ENCODE peak calls at places on chromosome 17, in four cellular contexts. One of them, this sample, is unnamed.
A peak's percentile ranks its signal among the peaks of the same experiment; 100 is the strongest.

GRCh38 chr17:66860204-66860603 is 25.3 kb downstream of the CACNG5 start:
- DNase-seq in neural progenitor cell: no peak
- DNase-seq in heart right ventricle: no peak
- DNase-seq in dorsolateral prefrontal cortex: no peak
- DNase-seq in this sample: no peak

GRCh38 chr17:42475853-42476252 is 17.2 kb downstream of the ATP6V0A1 start:
- DNase-seq in neural progenitor cell: no peak
- DNase-seq in heart right ventricle: no peak
- DNase-seq in dorsolateral prefrontal cortex: no peak
- DNase-seq in this sample: no peak

GRCh38 chr17:75909051-75909811 is 4.5 kb upstream of the MRPL38 start:
- DNase-seq in neural progenitor cell: no peak
- DNase-seq in heart right ventricle: no peak
- DNase-seq in dorsolateral prefrontal cortex: no peak
- DNase-seq in this sample: no peak

GRCh38 chr17:17518951-17519350 is 22.8 kb upstream of the RASD1 start:
- DNase-seq in neural progenitor cell: no peak
- DNase-seq in heart right ventricle: no peak
- DNase-seq in dorsolateral prefrontal cortex: no peak
- DNase-seq in this sample: no peak

GRCh38 chr17:77365584-77366186 is 224.9 kb downstream of the SEC14L1 start:
- DNase-seq in neural progenitor cell: no peak
- DNase-seq in heart right ventricle: peak; percentile 59
- DNase-seq in dorsolateral prefrontal cortex: no peak
- DNase-seq in this sample: peak; percentile 67

GRCh38 chr17:75289832-75290337 is 652 bp upstream of the SLC25A19 start:
- DNase-seq in neural progenitor cell: no peak
- DNase-seq in heart right ventricle: peak; percentile 53
- DNase-seq in dorsolateral prefrontal cortex: no peak
- DNase-seq in this sample: no peak

GRCh38 chr17:60652484-60653247 is 25.0 kb upstream of the BCAS3 start:
- DNase-seq in neural progenitor cell: no peak
- DNase-seq in heart right ventricle: no peak
- DNase-seq in dorsolateral prefrontal cortex: no peak
- DNase-seq in this sample: no peak

GRCh38 chr17:4537451-4538235 is 17.5 kb downstream of the MYBBP1A start:
- DNase-seq in neural progenitor cell: no peak
- DNase-seq in heart right ventricle: no peak
- DNase-seq in dorsolateral prefrontal cortex: peak; percentile 87
- DNase-seq in this sample: no peak

GRCh38 chr17:75749545-75750389 is 15.2 kb downstream of the GALK1 start:
- DNase-seq in neural progenitor cell: peak; percentile 89
- DNase-seq in heart right ventricle: peak; percentile 86
- DNase-seq in dorsolateral prefrontal cortex: peak; percentile 91
- DNase-seq in this sample: peak; percentile 98

GRCh38 chr17:5584971-5585794 is 874 bp upstream of the NLRP1 start:
- DNase-seq in neural progenitor cell: no peak
- DNase-seq in heart right ventricle: no peak
- DNase-seq in dorsolateral prefrontal cortex: no peak
- DNase-seq in this sample: no peak

GRCh38 chr17:37365589-37365988 is 10.2 kb upstream of the C17orf78 start:
- DNase-seq in neural progenitor cell: no peak
- DNase-seq in heart right ventricle: no peak
- DNase-seq in dorsolateral prefrontal cortex: no peak
- DNase-seq in this sample: no peak

GRCh38 chr17:45578516-45579455 is 88.3 kb upstream of the PLEKHM1 start:
- DNase-seq in neural progenitor cell: no peak
- DNase-seq in heart right ventricle: no peak
- DNase-seq in dorsolateral prefrontal cortex: no peak
- DNase-seq in this sample: peak; percentile 46

GRCh38 chr17:65551641-65552040 is 9.8 kb downstream of the AXIN2 start:
- DNase-seq in neural progenitor cell: no peak
- DNase-seq in heart right ventricle: no peak
- DNase-seq in dorsolateral prefrontal cortex: no peak
- DNase-seq in this sample: no peak

GRCh38 chr17:35540589-35541404 is 3.3 kb upstream of the SLFN12L start:
- DNase-seq in neural progenitor cell: no peak
- DNase-seq in heart right ventricle: peak; percentile 35
- DNase-seq in dorsolateral prefrontal cortex: no peak
- DNase-seq in this sample: no peak

GRCh38 chr17:78415821-78416301 is 37.4 kb downstream of the PGS1 start:
- DNase-seq in neural progenitor cell: no peak
- DNase-seq in heart right ventricle: no peak
- DNase-seq in dorsolateral prefrontal cortex: no peak
- DNase-seq in this sample: no peak

GRCh38 chr17:47969975-47970724 is 763 bp upstream of the CDK5RAP3 start:
- DNase-seq in neural progenitor cell: no peak
- DNase-seq in heart right ventricle: no peak
- DNase-seq in dorsolateral prefrontal cortex: no peak
- DNase-seq in this sample: no peak

GRCh38 chr17:66549312-66549705 is 246.9 kb downstream of the PRKCA start:
- DNase-seq in neural progenitor cell: no peak
- DNase-seq in heart right ventricle: no peak
- DNase-seq in dorsolateral prefrontal cortex: no peak
- DNase-seq in this sample: peak; percentile 81

GRCh38 chr17:20315821-20316220 is 151.5 kb downstream of the LGALS9B start:
- DNase-seq in neural progenitor cell: no peak
- DNase-seq in heart right ventricle: no peak
- DNase-seq in dorsolateral prefrontal cortex: no peak
- DNase-seq in this sample: no peak

GRCh38 chr17:56817066-56817465 is 16.7 kb downstream of the C17orf67 start:
- DNase-seq in neural progenitor cell: no peak
- DNase-seq in heart right ventricle: no peak
- DNase-seq in dorsolateral prefrontal cortex: no peak
- DNase-seq in this sample: no peak

GRCh38 chr17:79622201-79622601 is 11.3 kb upstream of the RBFOX3 start:
- DNase-seq in neural progenitor cell: no peak
- DNase-seq in heart right ventricle: peak; percentile 2
- DNase-seq in dorsolateral prefrontal cortex: peak; percentile 30
- DNase-seq in this sample: no peak

GRCh38 chr17:57004944-57005579 is 27.1 kb downstream of the SCPEP1 start:
- DNase-seq in neural progenitor cell: peak; percentile 49
- DNase-seq in heart right ventricle: no peak
- DNase-seq in dorsolateral prefrontal cortex: no peak
- DNase-seq in this sample: peak; percentile 67

GRCh38 chr17:45221997-45222272 is 250 bp downstream of the FMNL1 start:
- DNase-seq in neural progenitor cell: peak; percentile 55
- DNase-seq in heart right ventricle: no peak
- DNase-seq in dorsolateral prefrontal cortex: no peak
- DNase-seq in this sample: no peak

GRCh38 chr17:49351572-49352140 is 10.4 kb downstream of the ZNF652 start:
- DNase-seq in neural progenitor cell: no peak
- DNase-seq in heart right ventricle: no peak
- DNase-seq in dorsolateral prefrontal cortex: no peak
- DNase-seq in this sample: no peak

GRCh38 chr17:15411556-15412198 is 55.7 kb downstream of the CDRT4 start:
- DNase-seq in neural progenitor cell: no peak
- DNase-seq in heart right ventricle: no peak
- DNase-seq in dorsolateral prefrontal cortex: no peak
- DNase-seq in this sample: no peak

GRCh38 chr17:51805220-51805619 is 353.3 kb downstream of the CA10 start:
- DNase-seq in neural progenitor cell: no peak
- DNase-seq in heart right ventricle: no peak
- DNase-seq in dorsolateral prefrontal cortex: no peak
- DNase-seq in this sample: no peak

GRCh38 chr17:29401237-29401636 is 11.1 kb downstream of the TAOK1 start:
- DNase-seq in neural progenitor cell: no peak
- DNase-seq in heart right ventricle: no peak
- DNase-seq in dorsolateral prefrontal cortex: no peak
- DNase-seq in this sample: no peak

GRCh38 chr17:81002409-81003361 is 11.0 kb downstream of the CHMP6 start:
- DNase-seq in neural progenitor cell: no peak
- DNase-seq in heart right ventricle: peak; percentile 74
- DNase-seq in dorsolateral prefrontal cortex: no peak
- DNase-seq in this sample: no peak

GRCh38 chr17:4626734-4627256 is 14.7 kb downstream of the ALOX15 start:
- DNase-seq in neural progenitor cell: no peak
- DNase-seq in heart right ventricle: no peak
- DNase-seq in dorsolateral prefrontal cortex: no peak
- DNase-seq in this sample: no peak

GRCh38 chr17:57803026-57803425 is 46.8 kb downstream of the MRPS23 start:
- DNase-seq in neural progenitor cell: peak; percentile 70
- DNase-seq in heart right ventricle: no peak
- DNase-seq in dorsolateral prefrontal cortex: no peak
- DNase-seq in this sample: peak; percentile 56

GRCh38 chr17:37168731-37169353 is 206.9 kb upstream of the C17orf78 start:
- DNase-seq in neural progenitor cell: no peak
- DNase-seq in heart right ventricle: no peak
- DNase-seq in dorsolateral prefrontal cortex: no peak
- DNase-seq in this sample: no peak

GRCh38 chr17:31073411-31073810 is 21.4 kb upstream of the NF1 start:
- DNase-seq in neural progenitor cell: no peak
- DNase-seq in heart right ventricle: no peak
- DNase-seq in dorsolateral prefrontal cortex: no peak
- DNase-seq in this sample: no peak

GRCh38 chr17:58557981-58558380 is 43.5 kb upstream of the MTMR4 start:
- DNase-seq in neural progenitor cell: no peak
- DNase-seq in heart right ventricle: no peak
- DNase-seq in dorsolateral prefrontal cortex: no peak
- DNase-seq in this sample: no peak

GRCh38 chr17:15306406-15306970 is 34.9 kb downstream of the TEKT3 start:
- DNase-seq in neural progenitor cell: no peak
- DNase-seq in heart right ventricle: no peak
- DNase-seq in dorsolateral prefrontal cortex: no peak
- DNase-seq in this sample: no peak

GRCh38 chr17:41308918-41309359 is at the start of gene KRTAP16-1:
- DNase-seq in neural progenitor cell: no peak
- DNase-seq in heart right ventricle: no peak
- DNase-seq in dorsolateral prefrontal cortex: no peak
- DNase-seq in this sample: no peak
- H3K4me3 ChIP-seq in neural progenitor cell: no peak within 1 kb of the TSS
- H3K4me3 ChIP-seq in heart right ventricle: no peak within 1 kb of the TSS
- H3K4me3 ChIP-seq in dorsolateral prefrontal cortex: no peak within 1 kb of the TSS
- H3K4me3 ChIP-seq in this sample: no peak within 1 kb of the TSS

GRCh38 chr17:7882629-7883028 is 6.0 kb upstream of the CHD3 start:
- DNase-seq in neural progenitor cell: no peak
- DNase-seq in heart right ventricle: no peak
- DNase-seq in dorsolateral prefrontal cortex: no peak
- DNase-seq in this sample: peak; percentile 40
- H3K4me3 ChIP-seq in neural progenitor cell: no peak overlapping the region
- H3K4me3 ChIP-seq in heart right ventricle: no peak overlapping the region
- H3K4me3 ChIP-seq in dorsolateral prefrontal cortex: no peak overlapping the region
- H3K4me3 ChIP-seq in this sample: peak overlapping the region; percentile 73

GRCh38 chr17:1644493-1645206 is 882 bp downstream of the SCARF1 start:
- DNase-seq in neural progenitor cell: no peak
- DNase-seq in heart right ventricle: peak; percentile 49
- DNase-seq in dorsolateral prefrontal cortex: no peak
- DNase-seq in this sample: peak; percentile 64
- H3K4me3 ChIP-seq in neural progenitor cell: no peak overlapping the region
- H3K4me3 ChIP-seq in heart right ventricle: peak overlapping the region; percentile 62
- H3K4me3 ChIP-seq in dorsolateral prefrontal cortex: peak overlapping the region; percentile 58
- H3K4me3 ChIP-seq in this sample: no peak overlapping the region

GRCh38 chr17:61815863-61816523 is 47.3 kb downstream of the BRIP1 start:
- DNase-seq in neural progenitor cell: no peak
- DNase-seq in heart right ventricle: no peak
- DNase-seq in dorsolateral prefrontal cortex: no peak
- DNase-seq in this sample: peak; percentile 47
- H3K4me3 ChIP-seq in neural progenitor cell: no peak overlapping the region
- H3K4me3 ChIP-seq in heart right ventricle: no peak overlapping the region
- H3K4me3 ChIP-seq in dorsolateral prefrontal cortex: no peak overlapping the region
- H3K4me3 ChIP-seq in this sample: peak overlapping the region; percentile 14

DNA sequence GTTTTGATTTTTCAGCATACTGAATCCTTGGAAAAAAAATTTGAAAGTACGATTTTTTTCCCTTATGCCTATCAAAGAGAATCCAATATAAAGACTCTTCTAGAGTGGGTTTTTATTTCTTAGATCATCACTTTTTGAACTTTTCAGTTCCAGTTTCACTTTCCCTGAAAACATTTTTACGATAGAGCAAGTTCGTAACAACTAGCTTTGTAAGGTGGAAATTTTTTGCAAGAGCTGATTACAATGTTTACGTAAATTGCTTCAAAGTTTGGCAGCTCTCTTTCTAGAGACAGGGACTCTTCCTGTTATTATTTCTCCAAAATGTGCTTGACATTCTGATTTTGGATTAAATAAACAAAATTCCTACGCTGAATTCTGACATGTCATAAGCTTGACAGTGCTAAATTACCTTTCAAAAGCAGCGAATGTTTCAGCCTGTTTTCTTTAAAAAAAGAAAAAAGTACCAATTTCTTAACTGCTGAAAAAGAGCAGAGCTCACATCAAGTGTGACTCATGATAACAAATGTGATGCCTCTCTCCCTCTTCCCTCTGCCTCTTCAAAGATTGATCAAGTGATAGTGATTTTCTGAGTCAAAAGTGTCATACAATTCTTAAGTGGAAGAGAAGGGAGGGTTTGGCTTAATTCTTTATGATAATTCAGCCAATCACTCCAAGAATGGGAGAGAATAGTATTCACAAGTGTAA is 175.2 kb downstream of the KCNJ2 start:
- DNase-seq in neural progenitor cell: no peak
- DNase-seq in heart right ventricle: no peak
- DNase-seq in dorsolateral prefrontal cortex: no peak
- DNase-seq in this sample: no peak
- H3K4me3 ChIP-seq in neural progenitor cell: no peak overlapping the region
- H3K4me3 ChIP-seq in heart right ventricle: peak overlapping the region; percentile 19
- H3K4me3 ChIP-seq in dorsolateral prefrontal cortex: peak overlapping the region; percentile 33
- H3K4me3 ChIP-seq in this sample: no peak overlapping the region

DNA sequence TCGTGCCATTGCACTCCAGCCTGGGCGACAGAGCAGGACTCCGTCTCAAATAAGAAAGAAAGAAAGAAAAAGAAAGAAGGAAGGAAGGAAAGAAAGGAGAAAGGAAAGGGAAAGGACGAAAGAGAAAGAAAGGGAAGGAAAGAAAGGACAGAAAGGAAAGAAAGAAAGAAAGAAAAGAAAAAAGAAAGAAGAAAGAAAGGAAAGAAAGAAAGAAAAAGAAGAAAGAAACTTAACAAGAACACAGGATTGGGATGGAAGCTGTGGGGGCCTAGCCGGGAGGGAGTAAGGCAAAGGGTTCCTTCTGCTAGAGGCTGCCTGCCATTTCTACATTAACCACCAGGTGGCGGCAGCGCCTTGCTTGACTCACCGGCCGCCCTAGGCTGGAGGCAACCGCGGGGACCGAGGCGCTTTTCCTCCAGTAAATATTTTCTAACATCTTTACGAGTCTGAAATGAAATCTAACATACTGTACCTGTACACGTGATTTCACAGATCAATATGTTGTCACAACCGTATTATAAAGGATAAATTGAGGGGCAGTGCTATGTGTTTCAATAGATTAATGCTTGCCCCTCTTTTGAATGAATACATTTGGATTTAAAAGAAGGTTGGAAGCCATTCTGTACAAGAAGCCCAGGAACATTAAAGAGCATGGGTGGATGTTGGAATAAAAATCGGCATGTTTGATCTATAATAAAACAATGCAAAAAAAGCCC is 6.1 kb downstream of the GJD3 start:
- DNase-seq in neural progenitor cell: peak; percentile 91
- DNase-seq in heart right ventricle: peak; percentile 88
- DNase-seq in dorsolateral prefrontal cortex: peak; percentile 93
- DNase-seq in this sample: peak; percentile 98
- H3K4me3 ChIP-seq in neural progenitor cell: peak overlapping the region; percentile 19
- H3K4me3 ChIP-seq in heart right ventricle: no peak overlapping the region
- H3K4me3 ChIP-seq in dorsolateral prefrontal cortex: peak overlapping the region; percentile 12
- H3K4me3 ChIP-seq in this sample: no peak overlapping the region